ENCODE peak calls at places on chromosomes 5 and 9, in five cellular contexts. Q, M, T, K and O are unnamed samples.

GRCh38 chr9:6356904-6357303 is 28.7 kb downstream of the TPD52L3 start:
- DNase-seq in Q (no peak), M (no peak), T (no peak), K (no peak), O (no peak)

GRCh38 chr9:130579738-130580463 is 524 bp downstream of the FUBP3 start:
- DNase-seq in T (no peak), Q (no peak), K (peak), M (no peak), O (no peak)

GRCh38 chr9:113598883-113599282 is 135.4 kb downstream of the RGS3 start:
- DNase-seq in K (no peak), Q (no peak), M (no peak), T (no peak), O (no peak)

GRCh38 chr5:34827594-34828506 is 11.1 kb upstream of the TTC23L start:
- DNase-seq in Q (no peak), K (no peak), M (no peak), T (no peak), O (no peak)

GRCh38 chr5:140977003-140977402 is 10.7 kb downstream of the PCDHAC2 start:
- DNase-seq in Q (no peak), K (no peak), T (no peak), M (no peak), O (no peak)

GRCh38 chr9:127895811-127896210 is 3.6 kb downstream of the ST6GALNAC6 start:
- DNase-seq in Q (no peak), M (no peak), K (no peak), T (no peak), O (no peak)

GRCh38 chr9:132582786-132583583 is 579 bp downstream of the BARHL1 start:
- DNase-seq in M (no peak), K (no peak), T (no peak), Q (no peak), O (no peak)

GRCh38 chr5:143594913-143595818 is 191.7 kb upstream of the NR3C1 start:
- DNase-seq in Q (no peak), K (no peak), M (no peak), T (no peak), O (no peak)

GRCh38 chr5:181223729-181224389 is 778 bp downstream of the TRIM41 start:
- DNase-seq in Q (no peak), K (peak), T (no peak), M (no peak), O (peak)

GRCh38 chr5:163385276-163385675 is 52.1 kb upstream of the CCNG1 start:
- DNase-seq in Q (no peak), M (no peak), K (no peak), T (no peak), O (no peak)

GRCh38 chr5:6862306-6862705 is 149.1 kb downstream of the TENT4A start:
- DNase-seq in K (no peak), T (peak), Q (no peak), M (no peak), O (no peak)

GRCh38 chr9:69180670-69181069 is 6.6 kb downstream of the TJP2 start:
- DNase-seq in T (no peak), M (peak), Q (no peak), K (peak), O (peak)

GRCh38 chr5:53991942-53992341 is 318.4 kb downstream of the ARL15 start:
- DNase-seq in Q (no peak), M (no peak), K (peak), T (no peak), O (no peak)

GRCh38 chr5:6829150-6829784 is 116.0 kb downstream of the TENT4A start:
- DNase-seq in T (no peak), K (peak), Q (no peak), M (no peak), O (peak)

GRCh38 chr9:29220852-29221251 is 1647.6 kb upstream of the C9orf72 start:
- DNase-seq in Q (no peak), T (no peak), M (no peak), K (no peak), O (no peak)

GRCh38 chr9:71766663-71767062 is 1.6 kb downstream of the CEMIP2 start:
- DNase-seq in M (peak), K (peak), Q (no peak), T (no peak), O (peak)

GRCh38 chr9:107348836-107349235 is 65.8 kb downstream of the RAD23B start:
- DNase-seq in T (no peak), M (no peak), K (no peak), Q (no peak), O (no peak)